ENCODE peak calls at places on chromosomes 2 and 18, in nine cellular contexts. C is T1000; L is activated gamma-delta T cell treated with anti-CD3 and anti-CD28 coated beads, Interleukin-2, amount 50 U/mL, for 16 hours; M is mammary epithelial cell; U is A172; D is NCI-H526 treated with DMSO at 0.1 percent for 48 hours; J is T-helper 2 cell; F is stimulated activated CD4-positive, alpha-beta T cell treated with anti-CD3 and anti-CD28 coated beads, Interleukin-1b, Interleukin-23, amount 100 ng/mL, for 4 hours; A is HS-27A. W is an unnamed sample.

GRCh38 chr2:134671498-134671897 is 47.3 kb downstream of the TMEM163 start:
- DNase-seq in C (no peak), L (no peak), M (no peak), U (no peak), D (no peak), J (no peak), F (no peak), A (no peak), W (no peak)

GRCh38 chr2:241577413-241578122 is 19.0 kb downstream of the BOK start:
- DNase-seq in C (no peak), L (no peak), M (no peak), U (no peak), D (no peak), J (no peak), F (no peak), A (no peak), W (peak)

GRCh38 chr2:110126086-110126773 is 10.6 kb upstream of the MALL start:
- DNase-seq in C (no peak), L (no peak), M (peak), U (peak), D (no peak), J (no peak), F (no peak), A (no peak), W (no peak)

GRCh38 chr18:43879350-43879749 is 602.1 kb upstream of the SYT4 start:
- DNase-seq in C (no peak), L (no peak), M (no peak), U (no peak), D (no peak), J (no peak), F (no peak), A (no peak), W (no peak)

GRCh38 chr2:68453761-68454360 is 13.2 kb downstream of the FBXO48 start:
- DNase-seq in C (no peak), L (no peak), M (no peak), U (no peak), D (no peak), J (no peak), F (no peak), A (no peak), W (no peak)

GRCh38 chr2:71720283-71720560 is 266.9 kb downstream of the DYSF start:
- DNase-seq in C (no peak), L (no peak), M (no peak), U (no peak), D (no peak), J (no peak), F (no peak), A (no peak), W (no peak)

GRCh38 chr18:59318460-59318859 is at the start of gene CPLX4:
- DNase-seq in C (no peak), L (no peak), M (no peak), U (no peak), D (no peak), J (no peak), F (no peak), A (no peak), W (no peak)

GRCh38 chr2:186540971-186541370 is 48.9 kb upstream of the ITGAV start:
- DNase-seq in C (no peak), L (no peak), M (no peak), U (no peak), D (no peak), J (no peak), F (no peak), A (no peak), W (no peak)

GRCh38 chr2:207423886-207424285 is 105.9 kb upstream of the CREB1 start:
- DNase-seq in C (peak), L (no peak), M (peak), U (peak), D (no peak), J (no peak), F (no peak), A (peak), W (no peak)

GRCh38 chr2:233156001-233156400 is 95.5 kb upstream of the ATG16L1 start:
- DNase-seq in C (no peak), L (no peak), M (no peak), U (no peak), D (no peak), J (no peak), F (no peak), A (no peak), W (no peak)

GRCh38 chr2:226981731-226982373 is 146.0 kb downstream of the RHBDD1 start:
- DNase-seq in C (no peak), L (no peak), M (no peak), U (no peak), D (no peak), J (no peak), F (no peak), A (no peak), W (no peak)

GRCh38 chr2:201175971-201176570 is 6.9 kb upstream of the CASP10 start:
- DNase-seq in C (no peak), L (no peak), M (peak), U (no peak), D (no peak), J (no peak), F (no peak), A (no peak), W (no peak)

GRCh38 chr2:85761512-85761944 is 7.7 kb downstream of the ATOH8 start:
- DNase-seq in C (no peak), L (no peak), M (no peak), U (no peak), D (no peak), J (no peak), F (no peak), A (no peak), W (no peak)

GRCh38 chr2:119367472-119368099 is 809 bp downstream of the DBI start:
- DNase-seq in C (no peak), L (peak), M (peak), U (peak), D (no peak), J (peak), F (no peak), A (peak), W (peak)

GRCh38 chr2:16487686-16488085 is 177.9 kb downstream of the CYRIA start:
- DNase-seq in C (no peak), L (no peak), M (peak), U (no peak), D (no peak), J (no peak), F (no peak), A (no peak), W (no peak)

GRCh38 chr18:48184118-48184517 is 225.1 kb downstream of the ZBTB7C start:
- DNase-seq in C (no peak), L (no peak), M (no peak), U (no peak), D (no peak), J (no peak), F (no peak), A (no peak), W (no peak)

GRCh38 chr2:37645363-37645762 is 26.1 kb downstream of the CDC42EP3 start:
- DNase-seq in C (no peak), L (no peak), M (peak), U (peak), D (no peak), J (no peak), F (no peak), A (peak), W (no peak)

GRCh38 chr18:12423820-12424219 is 16.1 kb downstream of the PRELID3A start:
- DNase-seq in C (no peak), L (no peak), M (no peak), U (no peak), D (no peak), J (no peak), F (no peak), A (no peak), W (no peak)

GRCh38 chr18:39685303-39685902 is 2119.8 kb upstream of the CELF4 start:
- DNase-seq in C (no peak), L (no peak), M (no peak), U (no peak), D (no peak), J (no peak), F (no peak), A (no peak), W (no peak)

GRCh38 chr2:112706170-112706664 is 14.6 kb upstream of the NT5DC4 start:
- DNase-seq in C (no peak), L (peak), M (peak), U (peak), D (no peak), J (no peak), F (no peak), A (no peak), W (no peak)

GRCh38 chr2:218895326-218895725 is 14.7 kb downstream of the WNT10A start:
- DNase-seq in C (no peak), L (no peak), M (peak), U (no peak), D (no peak), J (no peak), F (no peak), A (no peak), W (no peak)

GRCh38 chr2:239866778-239867177 is 158.4 kb downstream of the NDUFA10 start:
- DNase-seq in C (no peak), L (no peak), M (no peak), U (no peak), D (no peak), J (no peak), F (no peak), A (no peak), W (no peak)

GRCh38 chr18:74796928-74797576 is 199.4 kb downstream of the ZNF407 start:
- DNase-seq in C (no peak), L (no peak), M (peak), U (peak), D (peak), J (no peak), F (no peak), A (no peak), W (no peak)

W was measured in cardiac septum.